ENCODE peak calls at places on chromosomes 5 and 9, in five cellular contexts. E, X, T, B and P are unnamed samples.

GRCh38 chr9:133128152-133128551 is 7.1 kb upstream of the RALGDS start:
- DNase-seq in B (no peak), T (no peak), X (no peak), E (no peak), P (no peak)

GRCh38 chr9:88777498-88778312 is 213.6 kb upstream of the S1PR3 start:
- DNase-seq in T (no peak), E (no peak), B (peak; percentile 17), X (no peak), P (no peak)

GRCh38 chr5:5014836-5015235 is 125.3 kb upstream of the ADAMTS16 start:
- DNase-seq in B (no peak), T (no peak), E (peak; percentile 94), X (no peak), P (no peak)

GRCh38 chr9:131487621-131488031 is 15.1 kb upstream of the POMT1 start:
- DNase-seq in T (no peak), X (no peak), B (no peak), E (no peak), P (no peak)

GRCh38 chr9:37999501-38000189 is 69.4 kb downstream of the SHB start:
- DNase-seq in E (peak; percentile 67), T (no peak), X (no peak), B (no peak), P (no peak)

GRCh38 chr5:154038241-154038603 is 488 bp downstream of the FAM114A2 start:
- DNase-seq in X (peak; percentile 16), T (peak; percentile 38), B (no peak), E (peak; percentile 56), P (peak; percentile 33)

GRCh38 chr5:135826994-135827671 is 7.3 kb upstream of the SLC25A48 start:
- DNase-seq in X (no peak), T (no peak), E (no peak), B (no peak), P (no peak)

GRCh38 chr9:121720992-121721350 is 69.5 kb downstream of the DAB2IP start:
- DNase-seq in X (no peak), E (peak; percentile 47), B (no peak), T (peak; percentile 52), P (no peak)

GRCh38 chr5:159655757-159656409 is 260.4 kb upstream of the ADRA1B start:
- DNase-seq in B (no peak), X (no peak), T (no peak), E (no peak), P (no peak)

GRCh38 chr5:111447099-111447498 is 65.2 kb downstream of the STARD4 start:
- DNase-seq in B (no peak), E (peak; percentile 42), T (no peak), X (no peak), P (no peak)

GRCh38 chr5:37668524-37669047 is 171.3 kb downstream of the GDNF start:
- DNase-seq in B (peak; percentile 94), E (peak; percentile 98), X (peak; percentile 78), T (peak; percentile 64), P (no peak)

GRCh38 chr9:117763314-117763713 is 59.1 kb downstream of the TLR4 start:
- DNase-seq in T (no peak), X (no peak), E (peak; percentile 63), B (no peak), P (no peak)

GRCh38 chr5:111859031-111859430 is 102.0 kb upstream of the NREP start:
- DNase-seq in E (peak; percentile 82), T (no peak), X (no peak), B (no peak), P (no peak)

GRCh38 chr5:14640765-14641164 is 23.8 kb upstream of the OTULIN start:
- DNase-seq in T (no peak), X (no peak), B (no peak), E (no peak), P (no peak)

GRCh38 chr5:175214152-175214551 is 229.8 kb downstream of the DRD1 start:
- DNase-seq in T (peak; percentile 53), B (no peak), X (no peak), E (peak; percentile 86), P (no peak)

GRCh38 chr9:108033976-108034964 is 544.7 kb upstream of the KLF4 start:
- DNase-seq in T (no peak), X (no peak), E (peak; percentile 89), B (no peak), P (no peak)

GRCh38 chr5:10632110-10632903 is 68.4 kb downstream of the ANKRD33B start:
- DNase-seq in E (no peak), B (no peak), X (no peak), T (no peak), P (peak; percentile 10)

GRCh38 chr9:33227741-33228140 is 12.2 kb upstream of the SPINK4 start:
- DNase-seq in T (no peak), B (no peak), X (no peak), E (no peak), P (no peak)

GRCh38 chr5:103041071-103041676 is 78.8 kb downstream of the GIN1 start:
- DNase-seq in B (no peak), T (peak; percentile 5), X (no peak), E (peak; percentile 62), P (peak; percentile 3)

GRCh38 chr5:96807099-96807654 is 568 bp downstream of the ERAP1 start:
- DNase-seq in E (peak; percentile 87), T (peak; percentile 75), X (peak; percentile 89), B (peak; percentile 88), P (no peak)

GRCh38 chr9:132594412-132594811 is 12.0 kb downstream of the BARHL1 start:
- DNase-seq in E (no peak), T (no peak), B (no peak), X (no peak), P (no peak)

GRCh38 chr9:72476617-72477375 is 44.6 kb upstream of the TMC1 start:
- DNase-seq in X (peak; percentile 79), T (peak; percentile 64), E (peak; percentile 79), B (no peak), P (no peak)

GRCh38 chr5:16809816-16810502 is 126.1 kb downstream of the MYO10 start:
- DNase-seq in T (no peak), B (peak; percentile 25), E (peak; percentile 84), X (peak; percentile 29), P (no peak)

GRCh38 chr9:89497978-89498844 is at the start of gene SEMA4D:
- DNase-seq in E (peak; percentile 39), X (peak; percentile 78), B (peak; percentile 79), T (peak; percentile 44), P (peak; percentile 51)

GRCh38 chr9:137955586-137955985 is 78.0 kb downstream of the CACNA1B start:
- DNase-seq in T (no peak), B (no peak), X (no peak), E (no peak), P (no peak)

GRCh38 chr9:129887210-129888084 is 52.2 kb downstream of the USP20 start:
- DNase-seq in X (no peak), B (no peak), E (peak; percentile 78), T (no peak), P (peak; percentile 87)

GRCh38 chr9:129884220-129885017 is 49.2 kb downstream of the USP20 start:
- DNase-seq in E (peak; percentile 91), T (peak; percentile 76), B (peak; percentile 76), X (peak; percentile 93), P (peak; percentile 97)

GRCh38 chr9:129885670-129886106 is 50.4 kb downstream of the USP20 start:
- DNase-seq in E (peak; percentile 99), X (peak; percentile 93), B (peak; percentile 82), T (peak; percentile 79), P (peak; percentile 91)

GRCh38 chr9:129886226-129887174 is 51.2 kb downstream of the USP20 start:
- DNase-seq in E (no peak), T (no peak), B (no peak), X (no peak), P (peak; percentile 87)

DNA sequence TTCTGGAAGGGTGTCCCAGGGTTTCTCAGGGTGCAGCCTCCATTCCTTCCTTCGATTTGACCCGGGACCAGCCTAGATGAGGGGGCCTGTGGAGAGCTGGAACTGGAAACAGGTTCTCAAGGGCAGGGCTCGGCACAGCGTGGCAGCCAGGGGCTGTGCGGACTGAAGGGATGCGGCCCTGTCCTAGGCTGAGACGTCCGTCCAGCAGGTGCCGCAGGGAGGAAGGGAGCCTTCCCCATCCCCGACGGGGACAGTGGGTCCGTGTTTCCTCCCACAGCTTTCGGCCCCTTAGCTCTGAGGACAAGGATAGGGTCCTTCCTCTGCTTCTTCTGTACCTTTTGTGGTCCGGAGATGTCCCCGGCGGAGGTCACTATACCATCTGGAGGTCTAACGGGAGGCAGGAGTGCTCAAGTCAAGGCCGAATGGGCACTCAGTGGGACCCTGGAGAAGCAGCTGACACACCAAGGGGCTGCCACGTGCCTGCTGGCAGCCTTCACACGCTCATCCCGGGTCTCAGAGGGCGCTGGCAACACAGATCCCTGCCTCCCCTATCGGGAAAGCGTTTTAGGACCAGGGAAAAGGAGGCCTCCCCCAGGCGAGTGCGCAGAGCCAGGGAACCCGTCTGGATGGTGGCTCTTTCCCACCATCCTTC is 49.9 kb downstream of the USP20 start:
- DNase-seq in X (peak; percentile 47), B (no peak), E (peak; percentile 68), T (no peak), P (peak; percentile 37)
- H3K4me3 ChIP-seq in X (no peak overlapping the region), B (peak overlapping the region; percentile 44), E (peak overlapping the region; percentile 56), T (peak overlapping the region; percentile 25), P (peak overlapping the region; percentile 73)

DNA sequence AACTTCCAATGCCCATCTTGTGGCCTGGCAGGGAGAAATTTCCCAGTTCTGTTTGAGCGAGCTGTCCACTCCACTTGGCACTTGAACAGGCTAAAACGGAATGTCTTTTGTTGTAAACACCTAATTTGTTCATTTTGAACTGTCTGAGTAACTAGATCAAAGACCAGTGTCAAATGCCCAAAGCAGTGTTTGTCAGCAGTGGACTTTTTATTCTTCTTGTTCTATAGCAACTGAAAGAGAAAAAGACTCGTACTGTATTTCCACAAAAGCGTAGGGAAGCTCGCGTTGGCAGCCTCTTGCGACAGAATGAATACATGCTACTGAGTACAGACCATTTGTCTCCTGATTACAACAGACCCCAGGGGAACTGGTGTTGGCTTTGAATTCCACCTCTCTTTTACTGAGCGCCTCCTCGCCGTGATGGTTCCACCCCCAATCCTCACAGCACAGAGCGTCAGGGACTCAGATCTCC is 601.8 kb upstream of the ZNF608 start:
- DNase-seq in E (peak; percentile 15), T (no peak), B (peak; percentile 25), X (no peak), P (no peak)
- H3K27ac ChIP-seq in E (no peak overlapping the region), T (no peak overlapping the region), B (no peak overlapping the region), X (no peak overlapping the region), P (no peak overlapping the region)

GRCh38 chr9:136769710-136770191 is 5.4 kb upstream of the LCN15 start:
- DNase-seq in E (peak; percentile 50), T (peak; percentile 72), B (no peak), X (peak; percentile 39), P (no peak)
- H3K4me1 ChIP-seq in E (no peaks in the 10 kb centered on the region), T (peaks cover 8% of the 10 kb centered on the region), B (no peaks in the 10 kb centered on the region), X (no peaks in the 10 kb centered on the region), P (no peaks in the 10 kb centered on the region)

DNA sequence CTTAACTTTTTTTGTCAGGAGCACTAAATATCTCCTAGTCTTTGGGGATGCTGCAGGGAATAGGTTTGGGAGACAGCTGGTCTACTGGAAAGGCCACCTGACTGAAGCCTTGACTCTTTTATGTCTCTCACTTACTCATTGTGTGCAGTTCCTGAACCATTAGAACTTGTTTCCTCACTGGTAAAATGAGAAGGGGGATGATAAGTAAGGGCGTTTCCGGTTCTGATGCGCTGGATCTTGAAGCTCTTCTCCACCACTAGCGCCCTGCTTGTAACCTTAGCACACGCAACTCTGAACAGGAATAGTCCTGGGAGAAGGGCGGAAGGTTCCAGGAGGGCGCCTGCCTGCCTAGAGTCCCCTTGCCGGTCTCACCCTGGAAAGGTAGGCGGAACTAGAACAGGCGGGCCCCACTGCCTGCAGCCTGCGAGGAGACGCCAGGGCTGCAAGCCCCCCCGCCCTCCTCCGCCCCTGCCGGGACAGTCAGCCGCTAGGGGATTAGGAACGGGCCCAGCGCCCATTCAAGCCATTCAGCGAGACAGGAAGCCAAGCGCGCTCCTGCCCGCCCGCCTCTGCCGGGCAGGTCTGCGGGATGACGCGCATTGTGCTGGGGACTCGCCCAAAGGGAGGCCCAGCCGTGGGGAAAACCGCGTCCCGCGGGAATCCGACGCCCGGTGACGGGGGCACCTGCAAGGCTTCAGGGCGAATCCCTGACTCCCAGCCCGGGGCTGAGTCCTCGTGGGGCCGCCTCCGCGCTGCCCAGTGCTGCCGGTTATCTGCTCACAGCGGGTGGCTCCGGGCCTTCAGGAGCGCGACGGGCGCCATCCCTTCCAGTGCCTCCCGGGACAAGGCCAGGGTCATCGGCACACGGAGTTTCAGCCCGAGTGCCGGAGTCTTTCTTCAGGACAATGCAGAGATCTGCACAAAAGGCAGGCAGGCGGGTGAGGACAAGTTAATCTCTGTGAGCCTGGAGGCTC is 44.0 kb upstream of the XPA start:
- DNase-seq in X (peak; percentile 69), T (no peak), E (peak; percentile 81), B (peak; percentile 42), P (no peak)
- H3K4me3 ChIP-seq in X (no peak overlapping the region), T (no peak overlapping the region), E (peak overlapping the region; percentile 47), B (peak overlapping the region; percentile 46), P (no peak overlapping the region)